ENCODE peak calls at places on chromosomes 7 and 10, in four cellular contexts. One of them, this sample, is unnamed.

GRCh38 chr7:142300689-142301088 is 42.8 kb upstream of the PRSS58 start:
- DNase-seq in astrocyte of the hippocampus: no peak
- DNase-seq in Calu3: peak
- DNase-seq in ACHN: peak
- DNase-seq in this sample: no peak

GRCh38 chr7:1593091-1593866 is 23.4 kb upstream of the PSMG3 start:
- DNase-seq in astrocyte of the hippocampus: no peak
- DNase-seq in ACHN: peak
- DNase-seq in Calu3: peak
- DNase-seq in this sample: peak

GRCh38 chr7:36301914-36302771 is 87.5 kb upstream of the ANLN start:
- DNase-seq in Calu3: no peak
- DNase-seq in ACHN: peak
- DNase-seq in astrocyte of the hippocampus: peak
- DNase-seq in this sample: peak

GRCh38 chr7:24341677-24342076 is 57.7 kb downstream of the NPY start:
- DNase-seq in ACHN: no peak
- DNase-seq in Calu3: no peak
- DNase-seq in astrocyte of the hippocampus: peak
- DNase-seq in this sample: no peak

GRCh38 chr10:6532321-6532720 is 47.8 kb downstream of the PRKCQ start:
- DNase-seq in astrocyte of the hippocampus: no peak
- DNase-seq in Calu3: no peak
- DNase-seq in ACHN: no peak
- DNase-seq in this sample: no peak

GRCh38 chr7:45116048-45116447 is 4.6 kb upstream of the TBRG4 start:
- DNase-seq in astrocyte of the hippocampus: no peak
- DNase-seq in ACHN: no peak
- DNase-seq in Calu3: no peak
- DNase-seq in this sample: no peak

GRCh38 chr10:129589546-129589945 is 122.5 kb downstream of the MGMT start:
- DNase-seq in astrocyte of the hippocampus: no peak
- DNase-seq in ACHN: no peak
- DNase-seq in Calu3: no peak
- DNase-seq in this sample: no peak

GRCh38 chr10:116331815-116332214 is 7.6 kb downstream of the CCDC172 start:
- DNase-seq in astrocyte of the hippocampus: no peak
- DNase-seq in Calu3: no peak
- DNase-seq in ACHN: peak
- DNase-seq in this sample: no peak

GRCh38 chr10:23048191-23048590 is 47.2 kb upstream of the MSRB2 start:
- DNase-seq in Calu3: no peak
- DNase-seq in astrocyte of the hippocampus: no peak
- DNase-seq in ACHN: no peak
- DNase-seq in this sample: no peak

GRCh38 chr10:4661572-4662255 is 164.3 kb upstream of the AKR1E2 start:
- DNase-seq in Calu3: no peak
- DNase-seq in ACHN: no peak
- DNase-seq in astrocyte of the hippocampus: peak
- DNase-seq in this sample: no peak